ENCODE peak calls at places on chromosome 2, in six cellular contexts. R, A, P, V, X and K are unnamed samples.

GRCh38 chr2:127027715-127028114 is 79.2 kb downstream of the BIN1 start:
- DNase-seq in R (no peak), A (no peak), P (no peak), V (no peak), X (no peak), K (no peak)

GRCh38 chr2:181456660-181457120 is 496 bp upstream of the ITGA4 start:
- DNase-seq in R (no peak), A (peak; percentile 60), P (no peak), V (peak; percentile 76), X (no peak), K (no peak)

GRCh38 chr2:45709137-45709536 is 57.7 kb downstream of the PRKCE start:
- DNase-seq in R (no peak), A (no peak), P (no peak), V (no peak), X (no peak), K (no peak)

GRCh38 chr2:99622578-99622977 is 132.8 kb upstream of the REV1 start:
- DNase-seq in R (no peak), A (no peak), P (no peak), V (no peak), X (no peak), K (no peak)

GRCh38 chr2:169507698-169508097 is 1.8 kb upstream of the KLHL41 start:
- DNase-seq in R (peak; percentile 72), A (no peak), P (peak; percentile 52), V (no peak), X (peak; percentile 62), K (peak; percentile 51)

GRCh38 chr2:219368690-219369108 is 19.0 kb downstream of the DNPEP start:
- DNase-seq in R (no peak), A (no peak), P (peak; percentile 40), V (no peak), X (peak; percentile 60), K (no peak)

GRCh38 chr2:26246818-26247217 is 2.1 kb downstream of the HADHB start:
- DNase-seq in R (peak; percentile 9), A (no peak), P (peak; percentile 21), V (no peak), X (peak; percentile 43), K (no peak)

GRCh38 chr2:69012310-69013122 is 463 bp upstream of the ANTXR1 start:
- DNase-seq in R (no peak), A (peak; percentile 69), P (no peak), V (peak; percentile 53), X (no peak), K (no peak)

GRCh38 chr2:226977775-226978190 is 141.9 kb downstream of the RHBDD1 start:
- DNase-seq in R (peak; percentile 90), A (no peak), P (peak; percentile 69), V (no peak), X (peak; percentile 93), K (peak; percentile 68)

GRCh38 chr2:118221952-118222594 is 133.8 kb downstream of the INSIG2 start:
- DNase-seq in R (peak; percentile 65), A (peak; percentile 55), P (peak; percentile 32), V (peak; percentile 56), X (peak; percentile 55), K (peak; percentile 26)

GRCh38 chr2:222298311-222299150 is at the start of gene PAX3:
- DNase-seq in R (no peak), A (no peak), P (no peak), V (no peak), X (no peak), K (no peak)

GRCh38 chr2:224284134-224284946 is 117.6 kb downstream of the FAM124B start:
- DNase-seq in R (peak; percentile 33), A (peak; percentile 40), P (no peak), V (peak; percentile 50), X (peak; percentile 61), K (no peak)

GRCh38 chr2:134863446-134863845 is 25.0 kb downstream of the ACMSD start:
- DNase-seq in R (no peak), A (no peak), P (no peak), V (no peak), X (no peak), K (no peak)

GRCh38 chr2:99819766-99820165 is 322.6 kb downstream of the AFF3 start:
- DNase-seq in R (no peak), A (peak; percentile 5), P (no peak), V (no peak), X (no peak), K (no peak)

GRCh38 chr2:233303252-233303651 is 4.4 kb upstream of the SAG start:
- DNase-seq in R (no peak), A (no peak), P (no peak), V (no peak), X (no peak), K (no peak)

GRCh38 chr2:167844714-167845530 is 402.5 kb downstream of the STK39 start:
- DNase-seq in R (no peak), A (no peak), P (no peak), V (peak; percentile 5), X (peak; percentile 19), K (no peak)